ENCODE peak calls at places on chromosomes 6 and 20, in eight cellular contexts. E is occipital lobe, B is Caki2, T is neuronal stem cell, A is tibial nerve, X is right atrium auricular region, S is endothelial cell of umbilical vein, I is endothelial cell. W is an unnamed sample.
A peak's percentile ranks its signal among the peaks of the same experiment; 100 is the strongest.

GRCh38 chr6:73710470-73710869 is 14.5 kb downstream of the CD109 start:
- DNase-seq in E (no peak), B (peak; percentile 75), T (no peak), A (peak; percentile 35), X (no peak), S (peak; percentile 57), I (no peak), W (no peak)

GRCh38 chr6:116004841-116005507 is 55.7 kb downstream of the FRK start:
- DNase-seq in E (no peak), B (no peak), T (no peak), A (no peak), X (no peak), S (no peak), I (no peak), W (no peak)

GRCh38 chr20:4449977-4450715 is 271.6 kb upstream of the PRND start:
- DNase-seq in E (no peak), B (no peak), T (no peak), A (no peak), X (no peak), S (no peak), I (no peak), W (peak; percentile 5)

GRCh38 chr20:3890410-3890751 is 1.2 kb downstream of the PANK2 start:
- DNase-seq in E (no peak), B (peak; percentile 50), T (no peak), A (no peak), X (no peak), S (no peak), I (no peak), W (peak; percentile 31)

GRCh38 chr20:10581823-10582222 is 92.0 kb downstream of the JAG1 start:
- DNase-seq in E (no peak), B (peak; percentile 38), T (no peak), A (no peak), X (no peak), S (no peak), I (no peak), W (no peak)

GRCh38 chr6:146135167-146135566 is 106.3 kb downstream of the GRM1 start:
- DNase-seq in E (no peak), B (no peak), T (no peak), A (no peak), X (no peak), S (no peak), I (no peak), W (no peak)

GRCh38 chr20:61315319-61315718 is 63.3 kb downstream of the CDH4 start:
- DNase-seq in E (no peak), B (no peak), T (no peak), A (no peak), X (no peak), S (no peak), I (no peak), W (no peak)

GRCh38 chr20:9838035-9838377 is 870 bp downstream of the PAK5 start:
- DNase-seq in E (no peak), B (no peak), T (no peak), A (no peak), X (no peak), S (no peak), I (no peak), W (no peak)

GRCh38 chr6:101747160-101747559 is 353.7 kb downstream of the GRIK2 start:
- DNase-seq in E (no peak), B (no peak), T (no peak), A (no peak), X (no peak), S (no peak), I (no peak), W (no peak)

GRCh38 chr20:54382419-54382818 is 93.0 kb upstream of the DOK5 start:
- DNase-seq in E (no peak), B (no peak), T (no peak), A (no peak), X (no peak), S (no peak), I (no peak), W (no peak)

GRCh38 chr6:138885156-138885819 is 89.4 kb downstream of the ECT2L start:
- DNase-seq in E (no peak), B (no peak), T (no peak), A (no peak), X (no peak), S (no peak), I (no peak), W (no peak)

GRCh38 chr6:131687022-131687421 is 14.2 kb downstream of the OR2A4 start:
- DNase-seq in E (no peak), B (no peak), T (no peak), A (no peak), X (no peak), S (no peak), I (no peak), W (no peak)

GRCh38 chr20:47922280-47922675 is 137.0 kb upstream of the SULF2 start:
- DNase-seq in E (no peak), B (no peak), T (no peak), A (no peak), X (no peak), S (no peak), I (no peak), W (no peak)